ENCODE peak calls at places on chromosomes 12 and 14, in seven cellular contexts. P is endodermal cell, R is astrocyte, T is prostate gland, E is left lung, X is PC-3, I is thoracic aorta. Y is an unnamed sample. For H3K27me3, the result is how much of the 10 kb centered on the place peaks cover.

GRCh38 chr14:33237102-33237501 is 298.4 kb downstream of the NPAS3 start:
- DNase-seq in I (no peak), P (no peak), E (no peak), T (no peak), R (peak), X (no peak), Y (peak)

GRCh38 chr12:1594045-1594294 is 411 bp downstream of the FBXL14 start:
- DNase-seq in R (no peak), P (peak), E (peak), X (peak), T (peak), I (no peak), Y (peak)

GRCh38 chr14:20436363-20436755 is 393 bp upstream of the KLHL33 start:
- DNase-seq in T (no peak), E (no peak), P (no peak), X (no peak), I (no peak), R (peak), Y (no peak)

GRCh38 chr12:52606581-52607241 is 5.4 kb upstream of the KRT72 start:
- DNase-seq in R (no peak), T (no peak), I (no peak), P (no peak), X (no peak), E (no peak), Y (no peak)

GRCh38 chr14:101791919-101792572 is 30.5 kb downstream of the PPP2R5C start:
- DNase-seq in X (peak), P (no peak), T (no peak), I (no peak), R (peak), E (no peak), Y (peak)

GRCh38 chr12:96471368-96472040 is 17.9 kb upstream of the CFAP54 start:
- DNase-seq in T (no peak), I (no peak), E (no peak), R (peak), P (no peak), X (peak), Y (no peak)

GRCh38 chr14:101370593-101371569 is 190.4 kb upstream of the DIO3 start:
- DNase-seq in E (no peak), I (no peak), R (no peak), P (no peak), X (no peak), T (no peak), Y (no peak)

GRCh38 chr14:57963071-57963470 is 97.2 kb upstream of the SLC35F4 start:
- DNase-seq in X (no peak), E (no peak), T (no peak), I (no peak), R (no peak), P (no peak), Y (no peak)

GRCh38 chr12:110689601-110690430 is 901 bp upstream of the HVCN1 start:
- DNase-seq in T (no peak), P (peak), E (no peak), X (no peak), I (no peak), R (peak), Y (no peak)

GRCh38 chr12:5535531-5535930 is 103.6 kb downstream of the NTF3 start:
- DNase-seq in E (no peak), P (peak), T (no peak), X (no peak), I (no peak), R (no peak), Y (no peak)

GRCh38 chr12:3136641-3137267 is 59.6 kb downstream of the TSPAN9 start:
- DNase-seq in P (no peak), I (no peak), X (no peak), E (no peak), R (no peak), T (no peak), Y (no peak)
- TF ChIP-seq CTCF in P (no peak), I (no peak), X (no peak), E (no peak), R (no peak), T (no peak), Y (no peak)

GRCh38 chr12:82973601-82974000 is 286.9 kb downstream of the TMTC2 start:
- DNase-seq in I (no peak), R (no peak), P (no peak), T (no peak), E (no peak), X (no peak), Y (no peak)
- H3K27me3 ChIP-seq in I (under half), R (under half), P (under half), T (under half), E (under half), X (under half), Y (under half)

DNA sequence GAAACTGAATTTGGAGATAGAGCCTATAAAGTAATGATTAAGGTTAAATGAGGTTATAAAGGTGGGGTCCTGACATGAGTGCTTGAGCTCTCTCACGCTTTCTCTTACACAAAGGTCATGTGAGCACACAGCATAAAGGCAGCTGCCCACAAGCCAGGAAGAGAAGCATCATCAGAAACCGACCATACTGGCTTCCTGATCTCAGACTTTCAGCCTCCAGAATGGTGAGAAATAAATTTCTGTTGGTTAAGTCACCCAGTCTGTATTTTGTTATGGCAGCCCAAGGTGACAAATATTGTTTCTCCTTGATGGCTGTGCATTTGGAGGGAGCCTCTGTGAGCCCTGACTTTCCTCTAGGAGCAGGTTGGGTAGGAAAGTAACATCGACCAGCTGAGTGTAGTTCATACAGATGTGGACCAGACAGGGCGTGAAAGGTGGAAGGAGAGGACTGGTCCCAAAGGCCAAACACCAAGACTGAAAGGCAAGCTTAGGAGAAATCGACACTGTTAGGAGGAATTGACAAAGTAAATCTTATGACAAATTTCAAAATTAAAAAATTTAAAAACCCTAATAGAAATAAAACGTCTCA is 97.6 kb upstream of the SLC38A2 start:
- DNase-seq in X (no peak), E (no peak), P (no peak), R (no peak), T (no peak), I (no peak), Y (no peak)
- H3K4me3 ChIP-seq in X (no peak), E (no peak), P (no peak), R (no peak), T (no peak), I (no peak), Y (no peak)

GRCh38 chr12:93563807-93564538 is 8.5 kb upstream of the SOCS2 start:
- DNase-seq in X (peak), E (peak), P (peak), T (no peak), I (no peak), R (peak), Y (peak)
- TF ChIP-seq CTCF in X (peak), E (no peak), P (peak), T (no peak), I (no peak), R (peak), Y (peak)

Y was measured in A673.